ENCODE peak calls at places on chromosomes 1 and 21, in six cellular contexts. One of them, this sample, is unnamed.

GRCh38 chr1:32903991-32904776 is 3.0 kb upstream of the TMEM54 start:
- DNase-seq in ureter: no peak
- DNase-seq in AG04450: no peak
- DNase-seq in NAMALWA: peak
- DNase-seq in GM06990: no peak
- DNase-seq in fibroblast of lung: no peak
- DNase-seq in this sample: no peak

GRCh38 chr21:17688912-17689874 is 76.5 kb upstream of the BTG3 start:
- DNase-seq in NAMALWA: peak
- DNase-seq in AG04450: no peak
- DNase-seq in fibroblast of lung: no peak
- DNase-seq in GM06990: peak
- DNase-seq in ureter: peak
- DNase-seq in this sample: peak

GRCh38 chr1:34696230-34696629 is 58.6 kb upstream of the GJB5 start:
- DNase-seq in NAMALWA: no peak
- DNase-seq in AG04450: no peak
- DNase-seq in GM06990: no peak
- DNase-seq in ureter: no peak
- DNase-seq in fibroblast of lung: no peak
- DNase-seq in this sample: no peak

GRCh38 chr1:94048413-94049164 is 72.4 kb downstream of the ABCA4 start:
- DNase-seq in AG04450: no peak
- DNase-seq in ureter: no peak
- DNase-seq in fibroblast of lung: peak
- DNase-seq in GM06990: no peak
- DNase-seq in NAMALWA: no peak
- DNase-seq in this sample: no peak

GRCh38 chr1:182301467-182302198 is 90.0 kb downstream of the GLUL start:
- DNase-seq in AG04450: no peak
- DNase-seq in GM06990: no peak
- DNase-seq in NAMALWA: no peak
- DNase-seq in fibroblast of lung: peak
- DNase-seq in ureter: no peak
- DNase-seq in this sample: no peak

GRCh38 chr1:30809514-30810263 is 52.1 kb upstream of the LAPTM5 start:
- DNase-seq in AG04450: peak
- DNase-seq in ureter: no peak
- DNase-seq in NAMALWA: no peak
- DNase-seq in GM06990: no peak
- DNase-seq in fibroblast of lung: peak
- DNase-seq in this sample: no peak

GRCh38 chr1:48644190-48644930 is 132.3 kb downstream of the BEND5 start:
- DNase-seq in GM06990: no peak
- DNase-seq in AG04450: no peak
- DNase-seq in fibroblast of lung: no peak
- DNase-seq in NAMALWA: no peak
- DNase-seq in ureter: no peak
- DNase-seq in this sample: no peak

GRCh38 chr1:207829576-207829975 is 77.7 kb downstream of the CD46 start:
- DNase-seq in ureter: no peak
- DNase-seq in AG04450: no peak
- DNase-seq in fibroblast of lung: no peak
- DNase-seq in GM06990: no peak
- DNase-seq in NAMALWA: no peak
- DNase-seq in this sample: no peak

GRCh38 chr1:109184657-109185056 is 29.1 kb upstream of the SARS1 start:
- DNase-seq in AG04450: no peak
- DNase-seq in ureter: no peak
- DNase-seq in NAMALWA: no peak
- DNase-seq in GM06990: no peak
- DNase-seq in fibroblast of lung: no peak
- DNase-seq in this sample: no peak

This sample was measured in effector CD8-positive, alpha-beta T cell.